ENCODE peak calls at places on chromosomes 1 and 21, in five cellular contexts. A is neuronal stem cell, K is H9, N is H1, S is mesenchymal stem cell. H is an unnamed sample.

GRCh38 chr1:54875000-54875399 is 12.0 kb downstream of the DHCR24 start:
- DNase-seq in K (no peak), S (no peak), N (no peak), A (no peak), H (no peak)

GRCh38 chr1:39106949-39107740 is 81.0 kb downstream of the NDUFS5 start:
- DNase-seq in S (peak), N (no peak), A (peak), K (no peak), H (no peak)

GRCh38 chr1:21436488-21437340 is 3.2 kb upstream of the NBPF3 start:
- DNase-seq in A (no peak), N (no peak), S (no peak), K (peak), H (no peak)

GRCh38 chr1:37795340-37796110 is 1.9 kb downstream of the MANEAL start:
- DNase-seq in A (peak), S (peak), K (peak), N (peak), H (peak)

GRCh38 chr1:182093781-182094180 is 32.3 kb upstream of the ZNF648 start:
- DNase-seq in A (no peak), K (no peak), N (no peak), S (no peak), H (no peak)

GRCh38 chr21:18801468-18801867 is 397.9 kb upstream of the TMPRSS15 start:
- DNase-seq in A (no peak), N (no peak), S (peak), K (no peak), H (no peak)

GRCh38 chr1:1079408-1080121 is 5.5 kb upstream of the RNF223 start:
- DNase-seq in A (peak), S (peak), K (peak), N (no peak), H (peak)

GRCh38 chr1:151461694-151462093 is 2.4 kb upstream of the POGZ start:
- DNase-seq in K (no peak), A (no peak), N (no peak), S (no peak), H (no peak)

GRCh38 chr21:41817228-41817627 is 50.4 kb upstream of the RIPK4 start:
- DNase-seq in K (peak), N (no peak), A (peak), S (peak), H (peak)

GRCh38 chr21:28657576-28657975 is 335.1 kb downstream of the LTN1 start:
- DNase-seq in S (no peak), N (no peak), K (no peak), A (no peak), H (no peak)

GRCh38 chr1:22250724-22251123 is 107.8 kb upstream of the WNT4 start:
- DNase-seq in S (peak), A (no peak), N (peak), K (peak), H (peak)

GRCh38 chr1:210321552-210321951 is 7.2 kb upstream of the HHAT start:
- DNase-seq in N (no peak), K (no peak), A (no peak), S (no peak), H (peak)

GRCh38 chr1:7608628-7609295 is 162.3 kb upstream of the VAMP3 start:
- DNase-seq in A (no peak), K (peak), N (peak), S (peak), H (no peak)

GRCh38 chr1:245412301-245412700 is 257.5 kb downstream of the KIF26B start:
- DNase-seq in K (no peak), S (peak), N (no peak), A (no peak), H (no peak)

GRCh38 chr1:101993703-101994102 is 3.0 kb downstream of the OLFM3 start:
- DNase-seq in S (no peak), K (no peak), A (no peak), N (no peak), H (peak)

GRCh38 chr1:87959236-87959635 is 630.6 kb downstream of the LMO4 start:
- DNase-seq in A (no peak), S (no peak), N (no peak), K (no peak), H (no peak)
- H2BK12ac ChIP-seq in A (no peak), S (no peak), N (no peak), K (no peak), H (no peak)

GRCh38 chr1:18097206-18097605 is 10.4 kb upstream of the IGSF21 start:
- DNase-seq in K (no peak), A (no peak), S (no peak), N (no peak), H (no peak)

GRCh38 chr1:18101508-18101907 is 6.1 kb upstream of the IGSF21 start:
- DNase-seq in S (no peak), K (no peak), N (no peak), A (no peak), H (no peak)

GRCh38 chr1:18099026-18099425 is 8.6 kb upstream of the IGSF21 start:
- DNase-seq in A (no peak), N (no peak), S (no peak), K (no peak), H (no peak)

GRCh38 chr1:18100493-18101063 is 7.0 kb upstream of the IGSF21 start:
- DNase-seq in S (peak), A (peak), N (no peak), K (peak), H (peak)

DNA sequence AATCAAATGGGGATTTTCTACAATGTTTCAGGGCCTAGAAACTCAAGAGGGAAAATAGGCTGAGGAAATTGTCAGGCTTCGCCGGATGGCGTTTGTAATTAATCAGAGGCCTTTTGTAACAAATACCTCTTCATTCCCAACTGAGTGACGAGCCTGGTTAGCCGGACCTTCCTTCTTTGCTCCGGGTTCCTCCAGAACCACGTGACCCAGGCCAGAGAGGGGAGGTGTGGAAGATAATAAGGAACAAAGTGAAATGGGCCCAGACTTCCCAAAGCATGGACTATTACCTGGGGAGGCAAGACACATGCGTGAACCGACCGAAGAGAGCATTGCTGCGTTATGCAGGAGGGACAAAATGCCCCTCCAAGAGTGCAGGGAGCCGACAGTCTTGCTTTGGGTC is 7.5 kb upstream of the IGSF21 start:
- DNase-seq in N (no peak), K (no peak), S (no peak), A (no peak), H (no peak)
- H2BK12ac ChIP-seq in N (peak), K (no peak), S (no peak), A (no peak), H (no peak)

GRCh38 chr1:26259578-26259977 is 20.3 kb upstream of the SH3BGRL3 start:
- DNase-seq in A (no peak), K (no peak), N (no peak), S (no peak), H (no peak)
- H2BK12ac ChIP-seq in A (no peak), K (no peak), N (no peak), S (no peak), H (no peak)

GRCh38 chr1:48242126-48242736 is 19.7 kb downstream of the SLC5A9 start:
- DNase-seq in S (no peak), A (no peak), N (no peak), K (no peak), H (no peak)
- H2BK12ac ChIP-seq in S (no peak), A (no peak), N (no peak), K (no peak), H (no peak)

DNA sequence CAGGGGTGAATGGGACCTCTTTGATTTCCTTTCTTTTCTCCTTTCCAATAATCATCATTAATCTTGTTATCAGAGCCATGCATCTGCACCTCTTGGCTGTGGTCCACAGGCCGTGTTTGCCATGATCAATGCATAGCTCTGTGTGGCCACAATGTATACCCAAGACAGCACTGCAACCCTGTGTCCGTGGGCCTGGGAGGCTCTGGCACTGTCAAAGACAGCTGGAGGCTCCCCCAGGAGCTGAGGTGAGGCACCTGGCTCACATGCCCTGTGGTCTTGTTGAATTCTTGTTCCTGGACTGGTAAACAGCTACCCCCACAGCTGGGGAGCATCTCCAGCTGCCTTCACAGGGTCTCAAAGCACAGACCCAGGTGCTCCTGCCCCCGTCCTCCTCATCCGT is 67.2 kb upstream of the SELENON start:
- DNase-seq in S (no peak), A (no peak), K (no peak), N (no peak), H (no peak)
- H2BK12ac ChIP-seq in S (no peak), A (no peak), K (no peak), N (no peak), H (no peak)

GRCh38 chr1:187680823-187681222 is 852.1 kb downstream of the PLA2G4A start:
- DNase-seq in N (no peak), A (no peak), K (no peak), S (peak), H (peak)
- H2BK12ac ChIP-seq in N (no peak), A (no peak), K (no peak), S (no peak), H (no peak)

GRCh38 chr1:152959273-152959672 is 11.2 kb upstream of the SPRR4 start:
- DNase-seq in K (no peak), N (no peak), A (no peak), S (no peak), H (no peak)
- H2BK12ac ChIP-seq in K (no peak), N (no peak), A (no peak), S (no peak), H (no peak)

GRCh38 chr1:25676488-25676887 is 59.9 kb downstream of the MAN1C1 start:
- DNase-seq in K (no peak), S (peak), N (no peak), A (no peak), H (no peak)

GRCh38 chr1:25680701-25681100 is 64.1 kb downstream of the MAN1C1 start:
- DNase-seq in S (no peak), N (no peak), K (no peak), A (no peak), H (no peak)

GRCh38 chr1:25677193-25677773 is 60.7 kb downstream of the MAN1C1 start:
- DNase-seq in N (no peak), K (no peak), A (no peak), S (no peak), H (no peak)

GRCh38 chr1:25682059-25682601 is 65.5 kb downstream of the MAN1C1 start:
- DNase-seq in S (no peak), N (no peak), K (no peak), A (no peak), H (no peak)

DNA sequence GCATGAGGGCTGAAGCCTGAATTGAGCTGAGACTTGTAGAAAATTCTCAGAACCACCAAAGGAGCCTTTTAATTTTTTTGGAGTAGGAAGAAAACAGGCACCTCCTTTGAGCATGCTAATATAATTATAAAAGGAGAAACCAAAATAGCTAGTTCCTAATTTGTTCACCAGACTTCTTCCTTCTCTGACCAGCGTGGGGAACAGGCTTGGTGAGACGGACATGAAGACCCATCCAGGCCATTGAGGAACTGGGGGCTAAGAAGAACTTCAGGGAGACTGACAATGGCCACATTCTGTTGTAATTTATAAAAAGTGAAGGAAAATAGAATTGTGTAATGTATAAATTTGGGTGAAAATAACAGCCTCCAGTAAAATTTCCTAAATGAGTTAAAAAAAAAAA is 62.6 kb downstream of the MAN1C1 start:
- DNase-seq in N (no peak), S (no peak), A (no peak), K (no peak), H (no peak)
- H2BK12ac ChIP-seq in N (no peak), S (no peak), A (no peak), K (no peak), H (no peak)